ENCODE peak calls at places on chromosomes 1 and 21, in six cellular contexts. One of them, this sample, is unnamed.
A peak's percentile ranks its signal among the peaks of the same experiment; 100 is the strongest.

GRCh38 chr1:192920412-192920811 is 111.6 kb downstream of the RGS2 start:
- DNase-seq in activated CD4-positive, alpha-beta T cell treated with anti-CD3 and anti-CD28 coated beads for 36 hours: no peak
- DNase-seq in endothelial cell of umbilical vein: no peak
- DNase-seq in stimulated activated naive B cell treated with anti-CD40 and anti-IgM and Interleukin-4, amounts not matched to agents 10 μg/mL and 1 μg/mL and 100 μg/mL, for 72 hours: no peak
- DNase-seq in cardiac fibroblast: no peak
- DNase-seq in AG09309: no peak
- DNase-seq in this sample: no peak

GRCh38 chr1:186772228-186772627 is 56.5 kb upstream of the PLA2G4A start:
- DNase-seq in activated CD4-positive, alpha-beta T cell treated with anti-CD3 and anti-CD28 coated beads for 36 hours: no peak
- DNase-seq in endothelial cell of umbilical vein: no peak
- DNase-seq in stimulated activated naive B cell treated with anti-CD40 and anti-IgM and Interleukin-4, amounts not matched to agents 10 μg/mL and 1 μg/mL and 100 μg/mL, for 72 hours: no peak
- DNase-seq in cardiac fibroblast: no peak
- DNase-seq in AG09309: no peak
- DNase-seq in this sample: no peak

GRCh38 chr1:151309851-151310323 is 17.3 kb downstream of the PI4KB start:
- DNase-seq in activated CD4-positive, alpha-beta T cell treated with anti-CD3 and anti-CD28 coated beads for 36 hours: no peak
- DNase-seq in endothelial cell of umbilical vein: no peak
- DNase-seq in stimulated activated naive B cell treated with anti-CD40 and anti-IgM and Interleukin-4, amounts not matched to agents 10 μg/mL and 1 μg/mL and 100 μg/mL, for 72 hours: no peak
- DNase-seq in cardiac fibroblast: peak; percentile 54
- DNase-seq in AG09309: no peak
- DNase-seq in this sample: no peak

GRCh38 chr1:152506899-152507498 is 3.6 kb upstream of the LCE5A start:
- DNase-seq in activated CD4-positive, alpha-beta T cell treated with anti-CD3 and anti-CD28 coated beads for 36 hours: no peak
- DNase-seq in endothelial cell of umbilical vein: no peak
- DNase-seq in stimulated activated naive B cell treated with anti-CD40 and anti-IgM and Interleukin-4, amounts not matched to agents 10 μg/mL and 1 μg/mL and 100 μg/mL, for 72 hours: no peak
- DNase-seq in cardiac fibroblast: no peak
- DNase-seq in AG09309: no peak
- DNase-seq in this sample: no peak

GRCh38 chr1:184843732-184844495 is 89.3 kb upstream of the EDEM3 start:
- DNase-seq in activated CD4-positive, alpha-beta T cell treated with anti-CD3 and anti-CD28 coated beads for 36 hours: peak; percentile 55
- DNase-seq in endothelial cell of umbilical vein: no peak
- DNase-seq in stimulated activated naive B cell treated with anti-CD40 and anti-IgM and Interleukin-4, amounts not matched to agents 10 μg/mL and 1 μg/mL and 100 μg/mL, for 72 hours: no peak
- DNase-seq in cardiac fibroblast: no peak
- DNase-seq in AG09309: peak; percentile 27
- DNase-seq in this sample: no peak

GRCh38 chr1:228004331-228004871 is 2.4 kb upstream of the WNT3A start:
- DNase-seq in activated CD4-positive, alpha-beta T cell treated with anti-CD3 and anti-CD28 coated beads for 36 hours: peak; percentile 43
- DNase-seq in endothelial cell of umbilical vein: no peak
- DNase-seq in stimulated activated naive B cell treated with anti-CD40 and anti-IgM and Interleukin-4, amounts not matched to agents 10 μg/mL and 1 μg/mL and 100 μg/mL, for 72 hours: no peak
- DNase-seq in cardiac fibroblast: peak; percentile 39
- DNase-seq in AG09309: no peak
- DNase-seq in this sample: no peak

GRCh38 chr1:218705391-218705790 is 360.3 kb downstream of the TGFB2 start:
- DNase-seq in activated CD4-positive, alpha-beta T cell treated with anti-CD3 and anti-CD28 coated beads for 36 hours: no peak
- DNase-seq in endothelial cell of umbilical vein: peak; percentile 40
- DNase-seq in stimulated activated naive B cell treated with anti-CD40 and anti-IgM and Interleukin-4, amounts not matched to agents 10 μg/mL and 1 μg/mL and 100 μg/mL, for 72 hours: no peak
- DNase-seq in cardiac fibroblast: peak; percentile 64
- DNase-seq in AG09309: no peak
- DNase-seq in this sample: no peak

GRCh38 chr1:48654606-48655210 is 122.0 kb downstream of the BEND5 start:
- DNase-seq in activated CD4-positive, alpha-beta T cell treated with anti-CD3 and anti-CD28 coated beads for 36 hours: no peak
- DNase-seq in endothelial cell of umbilical vein: no peak
- DNase-seq in stimulated activated naive B cell treated with anti-CD40 and anti-IgM and Interleukin-4, amounts not matched to agents 10 μg/mL and 1 μg/mL and 100 μg/mL, for 72 hours: no peak
- DNase-seq in cardiac fibroblast: no peak
- DNase-seq in AG09309: no peak
- DNase-seq in this sample: no peak

GRCh38 chr1:37808369-37809319 is 636 bp upstream of the YRDC start:
- DNase-seq in activated CD4-positive, alpha-beta T cell treated with anti-CD3 and anti-CD28 coated beads for 36 hours: peak; percentile 67
- DNase-seq in endothelial cell of umbilical vein: peak; percentile 59
- DNase-seq in stimulated activated naive B cell treated with anti-CD40 and anti-IgM and Interleukin-4, amounts not matched to agents 10 μg/mL and 1 μg/mL and 100 μg/mL, for 72 hours: no peak
- DNase-seq in cardiac fibroblast: peak; percentile 81
- DNase-seq in AG09309: no peak
- DNase-seq in this sample: peak; percentile 87

GRCh38 chr1:219724440-219724839 is 111.5 kb upstream of the ZC3H11B start:
- DNase-seq in activated CD4-positive, alpha-beta T cell treated with anti-CD3 and anti-CD28 coated beads for 36 hours: no peak
- DNase-seq in endothelial cell of umbilical vein: no peak
- DNase-seq in stimulated activated naive B cell treated with anti-CD40 and anti-IgM and Interleukin-4, amounts not matched to agents 10 μg/mL and 1 μg/mL and 100 μg/mL, for 72 hours: no peak
- DNase-seq in cardiac fibroblast: no peak
- DNase-seq in AG09309: no peak
- DNase-seq in this sample: no peak

GRCh38 chr1:34478460-34479076 is 276.3 kb upstream of the GJB5 start:
- DNase-seq in activated CD4-positive, alpha-beta T cell treated with anti-CD3 and anti-CD28 coated beads for 36 hours: no peak
- DNase-seq in endothelial cell of umbilical vein: no peak
- DNase-seq in stimulated activated naive B cell treated with anti-CD40 and anti-IgM and Interleukin-4, amounts not matched to agents 10 μg/mL and 1 μg/mL and 100 μg/mL, for 72 hours: no peak
- DNase-seq in cardiac fibroblast: no peak
- DNase-seq in AG09309: no peak
- DNase-seq in this sample: no peak

GRCh38 chr1:43172532-43172972 is 422 bp downstream of the CFAP57 start:
- DNase-seq in activated CD4-positive, alpha-beta T cell treated with anti-CD3 and anti-CD28 coated beads for 36 hours: peak; percentile 95
- DNase-seq in endothelial cell of umbilical vein: peak; percentile 77
- DNase-seq in stimulated activated naive B cell treated with anti-CD40 and anti-IgM and Interleukin-4, amounts not matched to agents 10 μg/mL and 1 μg/mL and 100 μg/mL, for 72 hours: peak; percentile 51
- DNase-seq in cardiac fibroblast: peak; percentile 89
- DNase-seq in AG09309: peak; percentile 42
- DNase-seq in this sample: peak; percentile 91

GRCh38 chr1:195951313-195951712 is 656.9 kb downstream of the KCNT2 start:
- DNase-seq in activated CD4-positive, alpha-beta T cell treated with anti-CD3 and anti-CD28 coated beads for 36 hours: no peak
- DNase-seq in endothelial cell of umbilical vein: no peak
- DNase-seq in stimulated activated naive B cell treated with anti-CD40 and anti-IgM and Interleukin-4, amounts not matched to agents 10 μg/mL and 1 μg/mL and 100 μg/mL, for 72 hours: no peak
- DNase-seq in cardiac fibroblast: no peak
- DNase-seq in AG09309: no peak
- DNase-seq in this sample: no peak

GRCh38 chr1:13749543-13750307 is 49.7 kb downstream of the PRDM2 start:
- DNase-seq in activated CD4-positive, alpha-beta T cell treated with anti-CD3 and anti-CD28 coated beads for 36 hours: peak; percentile 75
- DNase-seq in endothelial cell of umbilical vein: peak; percentile 47
- DNase-seq in stimulated activated naive B cell treated with anti-CD40 and anti-IgM and Interleukin-4, amounts not matched to agents 10 μg/mL and 1 μg/mL and 100 μg/mL, for 72 hours: no peak
- DNase-seq in cardiac fibroblast: peak; percentile 62
- DNase-seq in AG09309: no peak
- DNase-seq in this sample: peak; percentile 47

GRCh38 chr1:202958544-202959275 is 598 bp upstream of the ADIPOR1 start:
- DNase-seq in activated CD4-positive, alpha-beta T cell treated with anti-CD3 and anti-CD28 coated beads for 36 hours: peak; percentile 27
- DNase-seq in endothelial cell of umbilical vein: no peak
- DNase-seq in stimulated activated naive B cell treated with anti-CD40 and anti-IgM and Interleukin-4, amounts not matched to agents 10 μg/mL and 1 μg/mL and 100 μg/mL, for 72 hours: no peak
- DNase-seq in cardiac fibroblast: no peak
- DNase-seq in AG09309: no peak
- DNase-seq in this sample: no peak

GRCh38 chr1:180252638-180253536 is 22.8 kb downstream of the LHX4 start:
- DNase-seq in activated CD4-positive, alpha-beta T cell treated with anti-CD3 and anti-CD28 coated beads for 36 hours: peak; percentile 87
- DNase-seq in endothelial cell of umbilical vein: peak; percentile 57
- DNase-seq in stimulated activated naive B cell treated with anti-CD40 and anti-IgM and Interleukin-4, amounts not matched to agents 10 μg/mL and 1 μg/mL and 100 μg/mL, for 72 hours: peak; percentile 58
- DNase-seq in cardiac fibroblast: peak; percentile 82
- DNase-seq in AG09309: no peak
- DNase-seq in this sample: peak; percentile 80

GRCh38 chr1:19979494-19979977 is at the start of gene PLA2G2A:
- DNase-seq in activated CD4-positive, alpha-beta T cell treated with anti-CD3 and anti-CD28 coated beads for 36 hours: no peak
- DNase-seq in endothelial cell of umbilical vein: no peak
- DNase-seq in stimulated activated naive B cell treated with anti-CD40 and anti-IgM and Interleukin-4, amounts not matched to agents 10 μg/mL and 1 μg/mL and 100 μg/mL, for 72 hours: no peak
- DNase-seq in cardiac fibroblast: no peak
- DNase-seq in AG09309: peak; percentile 1
- DNase-seq in this sample: peak; percentile 33

GRCh38 chr1:43235040-43235439 is 34.7 kb upstream of the TMEM125 start:
- DNase-seq in activated CD4-positive, alpha-beta T cell treated with anti-CD3 and anti-CD28 coated beads for 36 hours: no peak
- DNase-seq in endothelial cell of umbilical vein: no peak
- DNase-seq in stimulated activated naive B cell treated with anti-CD40 and anti-IgM and Interleukin-4, amounts not matched to agents 10 μg/mL and 1 μg/mL and 100 μg/mL, for 72 hours: no peak
- DNase-seq in cardiac fibroblast: no peak
- DNase-seq in AG09309: no peak
- DNase-seq in this sample: no peak

GRCh38 chr1:22039594-22040347 is 12.7 kb upstream of the CDC42 start:
- DNase-seq in activated CD4-positive, alpha-beta T cell treated with anti-CD3 and anti-CD28 coated beads for 36 hours: peak; percentile 94
- DNase-seq in endothelial cell of umbilical vein: peak; percentile 44
- DNase-seq in stimulated activated naive B cell treated with anti-CD40 and anti-IgM and Interleukin-4, amounts not matched to agents 10 μg/mL and 1 μg/mL and 100 μg/mL, for 72 hours: peak; percentile 88
- DNase-seq in cardiac fibroblast: peak; percentile 67
- DNase-seq in AG09309: no peak
- DNase-seq in this sample: peak; percentile 22

GRCh38 chr1:34950428-34950827 is 21.0 kb upstream of the DLGAP3 start:
- DNase-seq in activated CD4-positive, alpha-beta T cell treated with anti-CD3 and anti-CD28 coated beads for 36 hours: no peak
- DNase-seq in endothelial cell of umbilical vein: no peak
- DNase-seq in stimulated activated naive B cell treated with anti-CD40 and anti-IgM and Interleukin-4, amounts not matched to agents 10 μg/mL and 1 μg/mL and 100 μg/mL, for 72 hours: no peak
- DNase-seq in cardiac fibroblast: no peak
- DNase-seq in AG09309: no peak
- DNase-seq in this sample: no peak

GRCh38 chr21:45937721-45938452 is 43.7 kb upstream of the COL6A1 start:
- DNase-seq in activated CD4-positive, alpha-beta T cell treated with anti-CD3 and anti-CD28 coated beads for 36 hours: no peak
- DNase-seq in endothelial cell of umbilical vein: no peak
- DNase-seq in stimulated activated naive B cell treated with anti-CD40 and anti-IgM and Interleukin-4, amounts not matched to agents 10 μg/mL and 1 μg/mL and 100 μg/mL, for 72 hours: no peak
- DNase-seq in cardiac fibroblast: no peak
- DNase-seq in AG09309: no peak
- DNase-seq in this sample: no peak

GRCh38 chr1:62528015-62528414 is 69.3 kb upstream of the ANGPTL3 start:
- DNase-seq in activated CD4-positive, alpha-beta T cell treated with anti-CD3 and anti-CD28 coated beads for 36 hours: peak; percentile 12
- DNase-seq in endothelial cell of umbilical vein: peak; percentile 69
- DNase-seq in stimulated activated naive B cell treated with anti-CD40 and anti-IgM and Interleukin-4, amounts not matched to agents 10 μg/mL and 1 μg/mL and 100 μg/mL, for 72 hours: no peak
- DNase-seq in cardiac fibroblast: peak; percentile 38
- DNase-seq in AG09309: no peak
- DNase-seq in this sample: no peak

GRCh38 chr1:19754482-19754881 is 45.2 kb downstream of the TMCO4 start:
- DNase-seq in activated CD4-positive, alpha-beta T cell treated with anti-CD3 and anti-CD28 coated beads for 36 hours: no peak
- DNase-seq in endothelial cell of umbilical vein: no peak
- DNase-seq in stimulated activated naive B cell treated with anti-CD40 and anti-IgM and Interleukin-4, amounts not matched to agents 10 μg/mL and 1 μg/mL and 100 μg/mL, for 72 hours: no peak
- DNase-seq in cardiac fibroblast: no peak
- DNase-seq in AG09309: no peak
- DNase-seq in this sample: no peak

GRCh38 chr1:160436975-160437374 is 36.6 kb downstream of the VANGL2 start:
- DNase-seq in activated CD4-positive, alpha-beta T cell treated with anti-CD3 and anti-CD28 coated beads for 36 hours: no peak
- DNase-seq in endothelial cell of umbilical vein: no peak
- DNase-seq in stimulated activated naive B cell treated with anti-CD40 and anti-IgM and Interleukin-4, amounts not matched to agents 10 μg/mL and 1 μg/mL and 100 μg/mL, for 72 hours: no peak
- DNase-seq in cardiac fibroblast: no peak
- DNase-seq in AG09309: no peak
- DNase-seq in this sample: no peak

GRCh38 chr1:165369255-165369848 is 12.8 kb upstream of the LMX1A start:
- DNase-seq in activated CD4-positive, alpha-beta T cell treated with anti-CD3 and anti-CD28 coated beads for 36 hours: peak; percentile 78
- DNase-seq in endothelial cell of umbilical vein: peak; percentile 35
- DNase-seq in stimulated activated naive B cell treated with anti-CD40 and anti-IgM and Interleukin-4, amounts not matched to agents 10 μg/mL and 1 μg/mL and 100 μg/mL, for 72 hours: no peak
- DNase-seq in cardiac fibroblast: peak; percentile 53
- DNase-seq in AG09309: no peak
- DNase-seq in this sample: peak; percentile 73

This sample was measured in testis.